ENCODE peak calls at places on chromosomes 1 and 21, in eight cellular contexts. M is HFFc6, K is IMR-90, A is pancreas, P is cardiac fibroblast, S is epithelial cell of esophagus, B is epithelial cell of proximal tubule, R is fibroblast of lung. U is an unnamed sample.

GRCh38 chr1:208438262-208438661 is 194.1 kb upstream of the PLXNA2 start:
- DNase-seq in M (peak), K (no peak), A (no peak), P (no peak), S (no peak), B (no peak), R (no peak), U (no peak)

GRCh38 chr21:43669828-43670605 is 10.7 kb downstream of the RRP1B start:
- DNase-seq in M (no peak), K (no peak), A (no peak), P (no peak), S (no peak), B (no peak), R (no peak), U (no peak)

GRCh38 chr1:104671684-104672353 is 922.1 kb downstream of the AMY1C start:
- DNase-seq in M (no peak), K (no peak), A (no peak), P (no peak), S (no peak), B (no peak), R (no peak), U (no peak)

GRCh38 chr1:89989791-89990190 is 5.1 kb upstream of the ZNF326 start:
- DNase-seq in M (no peak), K (no peak), A (no peak), P (no peak), S (no peak), B (no peak), R (no peak), U (no peak)

GRCh38 chr21:14466715-14467114 is 79.4 kb downstream of the SAMSN1 start:
- DNase-seq in M (no peak), K (no peak), A (no peak), P (no peak), S (no peak), B (no peak), R (no peak), U (no peak)

GRCh38 chr1:109193653-109194590 is 19.8 kb upstream of the SARS1 start:
- DNase-seq in M (no peak), K (no peak), A (peak), P (peak), S (peak), B (no peak), R (no peak), U (no peak)

GRCh38 chr1:9413143-9413876 is 120.6 kb downstream of the SPSB1 start:
- DNase-seq in M (peak), K (peak), A (peak), P (peak), S (peak), B (peak), R (peak), U (peak)

GRCh38 chr21:33940846-33941245 is 25.2 kb upstream of the ATP5PO start:
- DNase-seq in M (peak), K (peak), A (no peak), P (peak), S (no peak), B (no peak), R (peak), U (no peak)

GRCh38 chr1:67888707-67889106 is 55.4 kb upstream of the GNG12 start:
- DNase-seq in M (peak), K (peak), A (no peak), P (peak), S (no peak), B (no peak), R (peak), U (no peak)

GRCh38 chr1:117077267-117077666 is 17.1 kb downstream of the TTF2 start:
- DNase-seq in M (peak), K (peak), A (no peak), P (peak), S (peak), B (peak), R (peak), U (no peak)

GRCh38 chr1:12087797-12088314 is 24.8 kb downstream of the TNFRSF8 start:
- DNase-seq in M (no peak), K (no peak), A (no peak), P (no peak), S (no peak), B (no peak), R (peak), U (no peak)

GRCh38 chr1:55369474-55369873 is 154.3 kb upstream of the USP24 start:
- DNase-seq in M (peak), K (peak), A (no peak), P (peak), S (peak), B (no peak), R (peak), U (no peak)

GRCh38 chr1:35442737-35443136 is 114.5 kb downstream of the KIAA0319L start:
- DNase-seq in M (no peak), K (peak), A (no peak), P (no peak), S (peak), B (no peak), R (peak), U (no peak)

GRCh38 chr21:26595971-26596370 is 22.9 kb upstream of the CYYR1 start:
- DNase-seq in M (no peak), K (no peak), A (no peak), P (no peak), S (no peak), B (no peak), R (no peak), U (no peak)

GRCh38 chr1:193568451-193568985 is 382.1 kb upstream of the B3GALT2 start:
- DNase-seq in M (no peak), K (no peak), A (no peak), P (no peak), S (no peak), B (no peak), R (no peak), U (no peak)

GRCh38 chr1:71307451-71307850 is 226.6 kb upstream of the ZRANB2 start:
- DNase-seq in M (peak), K (peak), A (no peak), P (peak), S (peak), B (no peak), R (peak), U (no peak)

GRCh38 chr1:208741296-208741695 is 497.1 kb upstream of the PLXNA2 start:
- DNase-seq in M (no peak), K (no peak), A (no peak), P (no peak), S (no peak), B (no peak), R (no peak), U (no peak)

GRCh38 chr1:13807213-13807612 is 107.2 kb downstream of the PRDM2 start:
- DNase-seq in M (peak), K (no peak), A (no peak), P (peak), S (peak), B (no peak), R (no peak), U (no peak)

GRCh38 chr1:84853743-84854721 is 39.0 kb downstream of the LPAR3 start:
- DNase-seq in M (peak), K (peak), A (no peak), P (peak), S (peak), B (peak), R (peak), U (no peak)

DNA sequence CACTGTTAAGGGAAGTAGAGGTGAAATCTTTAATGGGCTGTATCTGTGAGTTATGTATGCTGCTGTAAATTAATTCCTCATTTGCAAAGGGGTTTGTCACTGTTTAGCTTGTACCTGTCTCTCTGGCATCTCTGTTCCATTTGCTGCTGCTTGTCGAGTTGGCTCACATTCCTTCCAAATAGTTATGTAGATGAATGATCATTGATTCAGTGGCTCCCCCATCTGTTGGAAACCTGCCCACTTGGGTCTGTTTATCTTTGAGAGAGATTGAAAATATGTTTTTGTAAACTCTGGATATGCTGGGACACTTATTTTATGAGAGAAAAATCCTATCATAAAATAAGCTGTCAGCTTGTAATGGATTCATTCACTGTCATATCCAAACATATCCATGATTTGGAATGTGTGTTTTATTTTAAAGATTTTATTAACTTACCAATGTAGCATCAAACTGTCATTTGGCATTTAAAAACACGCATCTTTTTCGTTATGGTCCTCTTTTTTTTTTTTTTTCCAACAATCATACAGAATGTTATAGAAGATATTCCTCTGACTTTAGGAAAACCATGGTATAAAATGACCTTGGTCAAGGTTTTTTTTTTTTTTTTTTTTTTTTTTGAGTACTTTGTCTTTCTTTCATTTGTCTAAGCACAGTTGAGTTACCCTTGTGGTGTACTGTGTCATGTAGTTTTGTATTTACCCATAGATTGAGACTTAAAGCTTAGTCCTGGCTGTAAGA is 3.5 kb downstream of the RYR2 start:
- DNase-seq in M (no peak), K (no peak), A (no peak), P (no peak), S (no peak), B (no peak), R (no peak), U (no peak)
- TF ChIP-seq CTCF in M (no peak), K (no peak), A (no peak), P (no peak), S (no peak), B (peak), R (no peak), U (no peak)

GRCh38 chr1:49229555-49229954 is 452.9 kb upstream of the BEND5 start:
- DNase-seq in M (no peak), K (no peak), A (peak), P (no peak), S (peak), B (peak), R (peak), U (no peak)
- TF ChIP-seq CTCF in M (no peak), K (no peak), A (no peak), P (no peak), S (peak), B (peak), R (no peak), U (no peak)

GRCh38 chr21:37758997-37759396 is 157.3 kb downstream of the KCNJ6 start:
- DNase-seq in M (peak), K (peak), A (peak), P (peak), S (peak), B (no peak), R (peak), U (no peak)
- TF ChIP-seq CTCF in M (peak), K (peak), A (peak), P (peak), S (peak), B (peak), R (peak), U (no peak)

GRCh38 chr21:35256468-35256988 is 207.4 kb upstream of the RUNX1 start:
- DNase-seq in M (peak), K (peak), A (peak), P (peak), S (peak), B (peak), R (peak), U (peak)
- TF ChIP-seq CTCF in M (no peak), K (no peak), A (no peak), P (no peak), S (peak), B (no peak), R (no peak), U (no peak)

DNA sequence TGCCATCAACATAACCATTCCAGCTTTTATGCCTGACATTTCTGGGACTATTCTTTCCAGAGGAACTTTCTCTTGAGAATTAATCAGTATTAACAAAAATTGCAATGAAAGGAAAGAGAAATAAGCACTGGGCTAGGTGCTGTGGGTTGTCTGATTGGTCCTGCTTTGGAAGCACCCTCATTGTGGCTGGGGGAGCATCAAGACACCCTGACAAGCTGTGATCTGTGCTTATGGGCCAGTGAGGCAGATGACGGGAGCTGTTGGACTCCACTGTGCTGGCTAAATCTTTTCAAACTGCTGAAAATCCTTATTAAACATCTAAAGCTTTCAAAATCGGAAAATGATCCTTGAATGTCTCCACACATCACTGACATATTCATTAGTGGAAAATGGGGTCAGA is 20.0 kb downstream of the UBASH3A start:
- DNase-seq in M (no peak), K (no peak), A (no peak), P (no peak), S (no peak), B (no peak), R (no peak), U (no peak)
- TF ChIP-seq CTCF in M (no peak), K (no peak), A (no peak), P (no peak), S (no peak), B (no peak), R (no peak), U (no peak)

GRCh38 chr1:63074321-63074720 is 248.0 kb upstream of the FOXD3 start:
- DNase-seq in M (no peak), K (no peak), A (no peak), P (no peak), S (no peak), B (no peak), R (no peak), U (no peak)
- TF ChIP-seq CTCF in M (no peak), K (no peak), A (no peak), P (no peak), S (no peak), B (no peak), R (no peak), U (no peak)